ENCODE peak calls at places on chromosome 14, in eight cellular contexts. One of them, this sample, is unnamed.

GRCh38 chr14:76584271-76584702 is 177.0 kb upstream of the VASH1 start:
- DNase-seq in AG04450: no peak
- DNase-seq in cardiac fibroblast: no peak
- DNase-seq in choroid plexus epithelial cell: no peak
- DNase-seq in right atrium auricular region: no peak
- DNase-seq in CD8-positive, alpha-beta T cell: no peak
- DNase-seq in sigmoid colon: no peak
- DNase-seq in lung: no peak
- DNase-seq in this sample: no peak

GRCh38 chr14:73476451-73476905 is 14.3 kb upstream of the RIOX1 start:
- DNase-seq in choroid plexus epithelial cell: peak
- DNase-seq in right atrium auricular region: no peak
- DNase-seq in cardiac fibroblast: no peak
- DNase-seq in CD8-positive, alpha-beta T cell: no peak
- DNase-seq in lung: no peak
- DNase-seq in sigmoid colon: peak
- DNase-seq in AG04450: no peak
- DNase-seq in this sample: no peak

GRCh38 chr14:26598081-26598671 is 343 bp upstream of the NOVA1 start:
- DNase-seq in AG04450: peak
- DNase-seq in choroid plexus epithelial cell: peak
- DNase-seq in lung: peak
- DNase-seq in sigmoid colon: peak
- DNase-seq in cardiac fibroblast: peak
- DNase-seq in right atrium auricular region: peak
- DNase-seq in CD8-positive, alpha-beta T cell: no peak
- DNase-seq in this sample: peak

GRCh38 chr14:68312884-68313725 is 479.8 kb downstream of the ZFP36L1 start:
- DNase-seq in sigmoid colon: no peak
- DNase-seq in AG04450: no peak
- DNase-seq in choroid plexus epithelial cell: no peak
- DNase-seq in cardiac fibroblast: no peak
- DNase-seq in CD8-positive, alpha-beta T cell: no peak
- DNase-seq in lung: no peak
- DNase-seq in right atrium auricular region: no peak
- DNase-seq in this sample: no peak

GRCh38 chr14:22483863-22484593 is 105.0 kb downstream of the DAD1 start:
- DNase-seq in lung: no peak
- DNase-seq in CD8-positive, alpha-beta T cell: no peak
- DNase-seq in AG04450: no peak
- DNase-seq in choroid plexus epithelial cell: peak
- DNase-seq in right atrium auricular region: no peak
- DNase-seq in sigmoid colon: no peak
- DNase-seq in cardiac fibroblast: peak
- DNase-seq in this sample: no peak

GRCh38 chr14:51554339-51554920 is 97.3 kb upstream of the FRMD6 start:
- DNase-seq in sigmoid colon: no peak
- DNase-seq in cardiac fibroblast: peak
- DNase-seq in right atrium auricular region: no peak
- DNase-seq in choroid plexus epithelial cell: peak
- DNase-seq in AG04450: peak
- DNase-seq in lung: no peak
- DNase-seq in CD8-positive, alpha-beta T cell: no peak
- DNase-seq in this sample: peak

GRCh38 chr14:52313903-52314481 is at the start of gene PTGER2:
- DNase-seq in sigmoid colon: peak
- DNase-seq in choroid plexus epithelial cell: peak
- DNase-seq in lung: peak
- DNase-seq in right atrium auricular region: peak
- DNase-seq in CD8-positive, alpha-beta T cell: peak
- DNase-seq in cardiac fibroblast: peak
- DNase-seq in AG04450: peak
- DNase-seq in this sample: peak

GRCh38 chr14:51185180-51185579 is 54.9 kb upstream of the TMX1 start:
- DNase-seq in sigmoid colon: no peak
- DNase-seq in right atrium auricular region: no peak
- DNase-seq in choroid plexus epithelial cell: no peak
- DNase-seq in CD8-positive, alpha-beta T cell: no peak
- DNase-seq in cardiac fibroblast: no peak
- DNase-seq in AG04450: no peak
- DNase-seq in lung: no peak
- DNase-seq in this sample: no peak

GRCh38 chr14:73283592-73284379 is 46.5 kb downstream of the PAPLN start:
- DNase-seq in CD8-positive, alpha-beta T cell: no peak
- DNase-seq in choroid plexus epithelial cell: peak
- DNase-seq in cardiac fibroblast: peak
- DNase-seq in AG04450: no peak
- DNase-seq in lung: no peak
- DNase-seq in sigmoid colon: no peak
- DNase-seq in right atrium auricular region: no peak
- DNase-seq in this sample: no peak

GRCh38 chr14:73742520-73743238 is 28.5 kb upstream of the PNMA1 start:
- DNase-seq in sigmoid colon: no peak
- DNase-seq in lung: no peak
- DNase-seq in AG04450: no peak
- DNase-seq in CD8-positive, alpha-beta T cell: no peak
- DNase-seq in right atrium auricular region: no peak
- DNase-seq in cardiac fibroblast: no peak
- DNase-seq in choroid plexus epithelial cell: no peak
- DNase-seq in this sample: no peak

GRCh38 chr14:24605435-24606190 is 3.9 kb downstream of the GZMH start:
- DNase-seq in cardiac fibroblast: no peak
- DNase-seq in CD8-positive, alpha-beta T cell: peak
- DNase-seq in sigmoid colon: no peak
- DNase-seq in right atrium auricular region: no peak
- DNase-seq in lung: peak
- DNase-seq in AG04450: no peak
- DNase-seq in choroid plexus epithelial cell: no peak
- DNase-seq in this sample: no peak

GRCh38 chr14:80772504-80772903 is 169.0 kb downstream of the CEP128 start:
- DNase-seq in right atrium auricular region: no peak
- DNase-seq in choroid plexus epithelial cell: no peak
- DNase-seq in cardiac fibroblast: no peak
- DNase-seq in sigmoid colon: no peak
- DNase-seq in lung: no peak
- DNase-seq in AG04450: no peak
- DNase-seq in CD8-positive, alpha-beta T cell: no peak
- DNase-seq in this sample: no peak

GRCh38 chr14:106276326-106277267 is 750.2 kb downstream of the TMEM121 start:
- DNase-seq in choroid plexus epithelial cell: no peak
- DNase-seq in AG04450: no peak
- DNase-seq in lung: no peak
- DNase-seq in cardiac fibroblast: no peak
- DNase-seq in CD8-positive, alpha-beta T cell: peak
- DNase-seq in sigmoid colon: no peak
- DNase-seq in right atrium auricular region: no peak
- DNase-seq in this sample: no peak

GRCh38 chr14:56979961-56980360 is 169.7 kb upstream of the OTX2 start:
- DNase-seq in sigmoid colon: no peak
- DNase-seq in lung: no peak
- DNase-seq in choroid plexus epithelial cell: no peak
- DNase-seq in cardiac fibroblast: no peak
- DNase-seq in CD8-positive, alpha-beta T cell: no peak
- DNase-seq in AG04450: no peak
- DNase-seq in right atrium auricular region: no peak
- DNase-seq in this sample: no peak

GRCh38 chr14:75442166-75442565 is 14.3 kb downstream of the JDP2 start:
- DNase-seq in AG04450: no peak
- DNase-seq in right atrium auricular region: no peak
- DNase-seq in choroid plexus epithelial cell: no peak
- DNase-seq in sigmoid colon: no peak
- DNase-seq in CD8-positive, alpha-beta T cell: no peak
- DNase-seq in lung: no peak
- DNase-seq in cardiac fibroblast: no peak
- DNase-seq in this sample: no peak

GRCh38 chr14:101979666-101980065 is 15.3 kb downstream of the DYNC1H1 start:
- DNase-seq in choroid plexus epithelial cell: peak
- DNase-seq in sigmoid colon: no peak
- DNase-seq in right atrium auricular region: no peak
- DNase-seq in cardiac fibroblast: no peak
- DNase-seq in lung: no peak
- DNase-seq in AG04450: no peak
- DNase-seq in CD8-positive, alpha-beta T cell: no peak
- DNase-seq in this sample: no peak

GRCh38 chr14:33634631-33635030 is 316.2 kb downstream of the EGLN3 start:
- DNase-seq in AG04450: no peak
- DNase-seq in cardiac fibroblast: no peak
- DNase-seq in right atrium auricular region: no peak
- DNase-seq in lung: no peak
- DNase-seq in CD8-positive, alpha-beta T cell: no peak
- DNase-seq in choroid plexus epithelial cell: peak
- DNase-seq in sigmoid colon: no peak
- DNase-seq in this sample: no peak

GRCh38 chr14:42715316-42715715 is 1108.6 kb downstream of the LRFN5 start:
- DNase-seq in choroid plexus epithelial cell: peak
- DNase-seq in right atrium auricular region: no peak
- DNase-seq in lung: no peak
- DNase-seq in CD8-positive, alpha-beta T cell: no peak
- DNase-seq in sigmoid colon: no peak
- DNase-seq in cardiac fibroblast: peak
- DNase-seq in AG04450: peak
- DNase-seq in this sample: peak

GRCh38 chr14:32469388-32470160 is 140.5 kb downstream of the AKAP6 start:
- DNase-seq in right atrium auricular region: no peak
- DNase-seq in choroid plexus epithelial cell: peak
- DNase-seq in lung: no peak
- DNase-seq in cardiac fibroblast: peak
- DNase-seq in AG04450: no peak
- DNase-seq in sigmoid colon: no peak
- DNase-seq in CD8-positive, alpha-beta T cell: no peak
- DNase-seq in this sample: peak

DNA sequence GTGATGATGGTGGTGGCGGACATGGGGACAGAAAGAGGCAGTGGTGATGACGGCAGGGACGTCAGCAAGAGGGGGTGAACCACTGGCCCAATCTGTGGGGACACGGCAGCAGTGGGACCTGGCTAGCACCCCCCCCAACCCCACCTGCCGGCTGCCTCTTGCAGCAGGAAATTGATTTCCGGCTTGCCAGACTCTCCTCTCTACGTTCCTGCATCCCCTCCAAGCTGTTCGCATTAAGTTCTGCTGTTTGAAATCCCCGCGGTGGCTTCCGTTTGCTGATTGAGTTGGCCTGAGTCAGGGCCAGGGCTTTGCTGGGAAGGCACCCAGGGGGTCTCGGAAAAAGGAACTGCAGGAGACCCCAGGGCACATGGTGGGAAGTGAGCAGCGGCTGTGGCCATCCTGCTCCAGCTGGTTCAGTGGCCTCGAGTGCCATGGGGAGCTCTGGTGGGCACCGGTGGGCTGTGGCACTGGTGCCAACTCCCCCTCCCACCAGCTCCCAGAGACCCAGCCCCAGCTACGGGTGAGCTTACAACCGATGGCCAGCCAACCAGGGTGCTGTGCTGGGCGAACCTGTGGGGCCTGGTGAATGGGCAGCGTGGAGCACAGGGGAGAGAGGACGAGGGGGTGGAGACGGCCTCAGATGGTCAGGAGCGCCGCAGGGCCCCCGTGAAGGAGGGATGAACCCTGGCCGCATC is 14.6 kb upstream of the NUDT14 start:
- DNase-seq in CD8-positive, alpha-beta T cell: no peak
- DNase-seq in lung: no peak
- DNase-seq in right atrium auricular region: no peak
- DNase-seq in AG04450: no peak
- DNase-seq in cardiac fibroblast: no peak
- DNase-seq in sigmoid colon: no peak
- DNase-seq in choroid plexus epithelial cell: peak
- DNase-seq in this sample: no peak
- H3K4me3 ChIP-seq in CD8-positive, alpha-beta T cell: no peak
- H3K4me3 ChIP-seq in lung: no peak
- H3K4me3 ChIP-seq in right atrium auricular region: peak
- H3K4me3 ChIP-seq in AG04450: no peak
- H3K4me3 ChIP-seq in cardiac fibroblast: no peak
- H3K4me3 ChIP-seq in sigmoid colon: no peak
- H3K4me3 ChIP-seq in choroid plexus epithelial cell: no peak
- H3K4me3 ChIP-seq in this sample: no peak

GRCh38 chr14:64541971-64542838 is 1.7 kb downstream of the HSPA2 start:
- DNase-seq in CD8-positive, alpha-beta T cell: peak
- DNase-seq in lung: no peak
- DNase-seq in sigmoid colon: peak
- DNase-seq in right atrium auricular region: no peak
- DNase-seq in cardiac fibroblast: no peak
- DNase-seq in choroid plexus epithelial cell: no peak
- DNase-seq in AG04450: no peak
- DNase-seq in this sample: no peak
- H3K4me3 ChIP-seq in CD8-positive, alpha-beta T cell: peak
- H3K4me3 ChIP-seq in lung: peak
- H3K4me3 ChIP-seq in sigmoid colon: peak
- H3K4me3 ChIP-seq in right atrium auricular region: peak
- H3K4me3 ChIP-seq in cardiac fibroblast: peak
- H3K4me3 ChIP-seq in choroid plexus epithelial cell: peak
- H3K4me3 ChIP-seq in AG04450: peak
- H3K4me3 ChIP-seq in this sample: peak

DNA sequence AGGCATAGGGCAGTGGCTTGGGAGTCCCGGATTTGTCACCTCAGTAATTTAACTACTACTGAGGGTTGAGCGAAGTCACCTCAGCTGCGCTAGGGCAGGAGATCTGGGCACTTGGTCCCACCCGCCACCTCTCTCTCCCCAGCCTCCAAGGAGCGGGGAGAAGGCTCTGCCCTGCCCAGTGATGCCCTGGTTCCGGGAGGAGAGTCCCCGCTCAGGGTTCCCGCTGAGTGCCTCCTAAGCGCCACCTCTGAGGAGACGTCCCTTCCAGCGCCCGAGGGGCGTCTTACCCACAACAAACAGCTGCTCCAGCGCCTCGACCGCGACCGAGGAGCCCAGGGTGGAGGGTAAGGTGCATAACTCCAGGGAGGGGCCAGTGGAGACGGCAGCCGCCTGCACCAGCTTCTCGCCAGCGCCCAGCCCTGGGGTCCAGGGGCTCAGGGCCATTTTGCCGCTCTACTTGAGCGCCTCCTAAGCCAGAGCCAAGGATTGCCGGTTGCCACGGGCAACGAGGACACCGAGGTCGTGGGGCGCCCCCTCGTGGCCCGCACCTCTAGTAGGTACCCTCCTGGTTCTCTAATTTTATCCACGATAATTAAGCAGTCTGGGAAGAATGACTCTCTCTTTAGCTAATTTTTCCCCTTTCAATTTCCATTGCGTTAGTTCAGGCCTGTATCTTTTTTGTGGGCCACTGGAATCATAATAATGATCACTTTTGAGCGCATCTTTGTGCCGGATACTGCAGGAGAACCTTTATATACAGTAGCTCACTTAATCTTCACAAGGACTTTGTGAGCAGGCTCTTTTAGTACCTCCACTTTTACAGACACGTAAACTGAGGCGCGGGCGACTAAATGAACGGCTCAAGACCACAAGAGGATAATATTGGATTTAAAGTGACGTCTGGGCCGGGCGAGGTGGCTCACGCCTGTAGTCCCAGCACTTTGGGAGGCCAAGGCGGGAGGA is at the start of gene CCDC175:
- DNase-seq in CD8-positive, alpha-beta T cell: peak
- DNase-seq in right atrium auricular region: peak
- DNase-seq in sigmoid colon: peak
- DNase-seq in AG04450: peak
- DNase-seq in lung: peak
- DNase-seq in choroid plexus epithelial cell: peak
- DNase-seq in cardiac fibroblast: peak
- DNase-seq in this sample: peak
- H3K4me3 ChIP-seq in CD8-positive, alpha-beta T cell: peak
- H3K4me3 ChIP-seq in right atrium auricular region: peak
- H3K4me3 ChIP-seq in sigmoid colon: peak
- H3K4me3 ChIP-seq in AG04450: peak
- H3K4me3 ChIP-seq in lung: no peak
- H3K4me3 ChIP-seq in choroid plexus epithelial cell: peak
- H3K4me3 ChIP-seq in cardiac fibroblast: peak
- H3K4me3 ChIP-seq in this sample: peak

GRCh38 chr14:87566986-87567385 is 426.0 kb downstream of the GALC start:
- DNase-seq in lung: no peak
- DNase-seq in AG04450: no peak
- DNase-seq in CD8-positive, alpha-beta T cell: no peak
- DNase-seq in right atrium auricular region: no peak
- DNase-seq in choroid plexus epithelial cell: no peak
- DNase-seq in sigmoid colon: no peak
- DNase-seq in cardiac fibroblast: no peak
- DNase-seq in this sample: peak
- H3K4me3 ChIP-seq in lung: no peak
- H3K4me3 ChIP-seq in AG04450: no peak
- H3K4me3 ChIP-seq in CD8-positive, alpha-beta T cell: no peak
- H3K4me3 ChIP-seq in right atrium auricular region: no peak
- H3K4me3 ChIP-seq in choroid plexus epithelial cell: no peak
- H3K4me3 ChIP-seq in sigmoid colon: no peak
- H3K4me3 ChIP-seq in cardiac fibroblast: no peak
- H3K4me3 ChIP-seq in this sample: no peak